ENCODE peak calls at places on chromosomes 2 and 18, in nine cellular contexts. X, S, B, R, K, U, A, H and F are unnamed samples.
A peak's percentile ranks its signal among the peaks of the same experiment; 100 is the strongest.

GRCh38 chr2:73716518-73717250 is 20.5 kb downstream of the TPRKB start:
- DNase-seq in X (no peak), S (no peak), B (peak; percentile 51), R (no peak), K (no peak), U (peak; percentile 53), A (peak; percentile 17), H (no peak), F (no peak)

GRCh38 chr18:36872329-36872728 is 43.4 kb downstream of the KIAA1328 start:
- DNase-seq in X (no peak), S (peak; percentile 6), B (no peak), R (no peak), K (no peak), U (no peak), A (no peak), H (no peak), F (no peak)

GRCh38 chr2:36329251-36329650 is 26.3 kb upstream of the CRIM1 start:
- DNase-seq in X (no peak), S (no peak), B (no peak), R (no peak), K (no peak), U (no peak), A (peak; percentile 88), H (peak; percentile 64), F (no peak)

GRCh38 chr18:80109676-80110078 is 615 bp downstream of the ADNP2 start:
- DNase-seq in X (peak; percentile 26), S (no peak), B (peak; percentile 80), R (peak; percentile 36), K (peak; percentile 75), U (peak; percentile 23), A (peak; percentile 27), H (no peak), F (peak; percentile 36)

GRCh38 chr2:215511454-215512346 is 75.8 kb upstream of the FN1 start:
- DNase-seq in X (no peak), S (no peak), B (no peak), R (no peak), K (no peak), U (no peak), A (no peak), H (no peak), F (no peak)

GRCh38 chr2:171386627-171387026 is 47.2 kb downstream of the METTL8 start:
- DNase-seq in X (no peak), S (no peak), B (no peak), R (no peak), K (no peak), U (no peak), A (no peak), H (no peak), F (no peak)

GRCh38 chr2:71125506-71126294 is 4.3 kb downstream of the MCEE start:
- DNase-seq in X (no peak), S (no peak), B (peak; percentile 67), R (no peak), K (no peak), U (no peak), A (no peak), H (no peak), F (no peak)

GRCh38 chr18:22556271-22556990 is 138.7 kb upstream of the CTAGE1 start:
- DNase-seq in X (no peak), S (no peak), B (peak; percentile 40), R (no peak), K (no peak), U (no peak), A (no peak), H (no peak), F (no peak)

GRCh38 chr2:3542107-3542506 is 16.0 kb downstream of the RNASEH1 start:
- DNase-seq in X (no peak), S (no peak), B (no peak), R (no peak), K (no peak), U (no peak), A (no peak), H (no peak), F (no peak)

GRCh38 chr18:76376668-76377358 is 118.2 kb downstream of the ZNF516 start:
- DNase-seq in X (no peak), S (no peak), B (no peak), R (no peak), K (no peak), U (no peak), A (no peak), H (no peak), F (no peak)
- TF ChIP-seq CTCF in X (no peak), S (no peak), B (no peak), R (no peak), K (no peak), U (no peak), A (no peak), H (no peak), F (no peak)

GRCh38 chr2:97953867-97954266 is 41.9 kb downstream of the TMEM131 start:
- DNase-seq in X (no peak), S (no peak), B (no peak), R (no peak), K (no peak), U (no peak), A (no peak), H (no peak), F (no peak)

GRCh38 chr2:97961534-97961933 is 34.2 kb downstream of the TMEM131 start:
- DNase-seq in X (no peak), S (no peak), B (no peak), R (no peak), K (no peak), U (peak; percentile 63), A (no peak), H (no peak), F (no peak)

GRCh38 chr2:97952357-97952756 is 43.4 kb downstream of the TMEM131 start:
- DNase-seq in X (no peak), S (no peak), B (no peak), R (no peak), K (no peak), U (no peak), A (no peak), H (no peak), F (no peak)

GRCh38 chr2:97958184-97958583 is 37.6 kb downstream of the TMEM131 start:
- DNase-seq in X (no peak), S (no peak), B (no peak), R (no peak), K (no peak), U (no peak), A (no peak), H (no peak), F (no peak)

DNA sequence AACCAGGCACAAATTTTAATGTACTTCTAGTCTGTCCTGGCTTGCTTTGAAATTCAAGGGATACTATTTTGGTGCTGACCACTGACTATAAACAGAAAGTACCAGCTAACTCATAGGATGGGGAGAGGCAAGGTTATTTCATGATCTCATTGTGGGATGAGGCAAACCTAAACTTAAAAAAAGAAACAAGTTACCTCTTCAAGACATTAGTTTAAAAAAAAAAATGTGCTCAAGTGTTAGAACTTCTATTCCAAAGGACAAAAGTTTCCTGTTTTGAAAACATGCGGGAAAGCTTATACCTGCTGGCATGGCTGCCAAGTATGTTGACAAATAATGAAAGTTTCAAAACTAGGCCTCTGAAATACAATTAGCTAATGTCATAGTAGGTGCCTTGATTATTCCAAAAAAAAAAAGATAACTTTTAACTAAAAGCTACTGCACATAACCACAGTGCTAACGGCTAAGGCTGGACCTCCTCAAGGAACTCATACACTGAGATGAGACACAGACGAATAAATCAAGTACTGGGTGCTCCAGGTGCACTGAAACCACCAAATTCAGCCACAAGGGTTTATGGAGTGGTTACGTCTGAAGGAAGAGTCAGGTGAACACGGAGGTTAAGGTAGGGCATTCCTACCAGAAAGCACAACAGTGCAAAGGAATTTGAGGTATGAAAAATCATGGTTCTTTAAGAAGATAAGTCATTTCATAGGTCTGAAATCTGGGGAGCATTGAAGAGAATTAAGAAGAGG is 38.1 kb downstream of the TMEM131 start:
- DNase-seq in X (no peak), S (no peak), B (no peak), R (no peak), K (no peak), U (no peak), A (no peak), H (no peak), F (no peak)
- TF ChIP-seq CTCF in X (no peak), S (no peak), B (no peak), R (no peak), K (no peak), U (no peak), A (no peak), H (no peak), F (no peak)

GRCh38 chr2:67234443-67234842 is 162.7 kb upstream of the ETAA1 start:
- DNase-seq in X (no peak), S (no peak), B (peak; percentile 49), R (no peak), K (peak; percentile 63), U (no peak), A (peak; percentile 57), H (peak; percentile 16), F (peak; percentile 34)

GRCh38 chr2:67241453-67241852 is 155.7 kb upstream of the ETAA1 start:
- DNase-seq in X (no peak), S (no peak), B (no peak), R (no peak), K (no peak), U (no peak), A (no peak), H (no peak), F (no peak)

GRCh38 chr2:67240507-67240906 is 156.6 kb upstream of the ETAA1 start:
- DNase-seq in X (no peak), S (no peak), B (no peak), R (no peak), K (no peak), U (no peak), A (peak; percentile 14), H (no peak), F (no peak)

GRCh38 chr2:67242456-67242855 is 154.7 kb upstream of the ETAA1 start:
- DNase-seq in X (no peak), S (no peak), B (no peak), R (no peak), K (no peak), U (no peak), A (no peak), H (no peak), F (no peak)

DNA sequence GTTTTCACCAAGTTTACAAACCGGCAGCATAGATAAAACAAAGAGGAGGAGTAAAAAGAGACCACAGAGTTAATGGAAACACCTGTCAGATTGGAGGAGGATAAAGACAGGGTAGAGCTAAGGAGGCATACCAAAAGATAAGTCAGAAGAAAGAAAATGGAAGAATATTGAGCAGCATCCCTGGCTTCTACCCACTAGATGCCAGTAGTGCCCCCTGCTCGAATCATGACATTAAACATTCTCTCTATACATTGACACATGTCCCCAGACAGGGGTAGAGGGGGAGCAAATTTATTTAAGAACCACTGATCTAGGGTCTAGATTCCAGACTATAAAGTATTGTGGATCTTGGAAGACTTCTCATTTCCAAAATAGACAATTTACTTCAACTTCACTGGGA is 159.8 kb upstream of the ETAA1 start:
- DNase-seq in X (no peak), S (no peak), B (no peak), R (no peak), K (no peak), U (no peak), A (no peak), H (no peak), F (no peak)
- TF ChIP-seq CTCF in X (no peak), S (no peak), B (no peak), R (no peak), K (peak; percentile 22), U (no peak), A (no peak), H (no peak), F (no peak)

GRCh38 chr2:59932341-59932740 is 621.1 kb downstream of the BCL11A start:
- DNase-seq in X (no peak), S (no peak), B (no peak), R (no peak), K (peak; percentile 18), U (peak; percentile 7), A (no peak), H (no peak), F (no peak)
- TF ChIP-seq CTCF in X (no peak), S (no peak), B (no peak), R (no peak), K (peak; percentile 37), U (peak; percentile 10), A (no peak), H (no peak), F (no peak)